ENCODE peak calls at places on chromosome 20, in four cellular contexts. N, Q, S and K are unnamed samples.

GRCh38 chr20:31910071-31910803 is 39.8 kb downstream of the TTLL9 start:
- DNase-seq in N (no peak), S (no peak), Q (no peak), K (no peak)

GRCh38 chr20:60935971-60936370 is 316.1 kb upstream of the CDH4 start:
- DNase-seq in N (peak), S (no peak), Q (no peak), K (no peak)

GRCh38 chr20:48635361-48635760 is 192.4 kb downstream of the PREX1 start:
- DNase-seq in S (no peak), N (no peak), Q (no peak), K (no peak)

GRCh38 chr20:23139524-23139923 is 53.4 kb upstream of the CD93 start:
- DNase-seq in Q (no peak), S (no peak), N (peak), K (peak)

GRCh38 chr20:34045294-34045693 is 51.6 kb downstream of the RALY start:
- DNase-seq in S (peak), N (no peak), Q (peak), K (no peak)

GRCh38 chr20:10297684-10298240 is 79.1 kb downstream of the SNAP25 start:
- DNase-seq in Q (no peak), S (no peak), N (peak), K (no peak)

GRCh38 chr20:51340451-51340840 is 202.1 kb downstream of the NFATC2 start:
- DNase-seq in S (no peak), Q (no peak), N (no peak), K (no peak)

GRCh38 chr20:24785141-24785924 is 163.7 kb upstream of the CST7 start:
- DNase-seq in Q (no peak), S (no peak), N (no peak), K (no peak)

GRCh38 chr20:34883087-34883688 is 6.8 kb downstream of the ACSS2 start:
- DNase-seq in Q (no peak), S (no peak), N (no peak), K (no peak)

GRCh38 chr20:8018928-8019177 is 708 bp downstream of the TMX4 start:
- DNase-seq in N (peak), S (no peak), Q (no peak), K (peak)

GRCh38 chr20:22509090-22509938 is 75.1 kb downstream of the FOXA2 start:
- DNase-seq in N (no peak), Q (no peak), S (no peak), K (no peak)

GRCh38 chr20:49790077-49790798 is 22.4 kb upstream of the SLC9A8 start:
- DNase-seq in N (no peak), S (peak), Q (no peak), K (no peak)

GRCh38 chr20:14093652-14094051 is 98.3 kb downstream of the MACROD2 start:
- DNase-seq in N (peak), Q (peak), S (no peak), K (peak)

GRCh38 chr20:61725966-61726365 is 339.7 kb downstream of the TAF4 start:
- DNase-seq in Q (no peak), N (no peak), S (no peak), K (no peak)

GRCh38 chr20:25437153-25437581 is 29.7 kb downstream of the GINS1 start:
- DNase-seq in Q (no peak), N (no peak), S (no peak), K (no peak)